ENCODE peak calls at places on chromosomes 11 and 22, in five cellular contexts. S is K562, Y is H1, H is mammary epithelial cell, L is endothelial cell of umbilical vein. D is an unnamed sample. For H3K4me1, the result is how much of the 10 kb centered on the place peaks cover.

GRCh38 chr11:89016214-89016613 is 49.6 kb downstream of the GRM5 start:
- DNase-seq in L (no peak), S (no peak), H (no peak), Y (no peak), D (no peak)

GRCh38 chr11:59968395-59968783 is 4.6 kb downstream of the OOSP4A start:
- DNase-seq in H (no peak), L (no peak), S (no peak), Y (no peak), D (no peak)

GRCh38 chr11:69354545-69354897 is 60.6 kb downstream of the MYEOV start:
- DNase-seq in H (no peak), S (no peak), L (no peak), Y (no peak), D (no peak)

GRCh38 chr11:95977534-95978174 is 53.7 kb upstream of the MTMR2 start:
- DNase-seq in S (no peak), Y (no peak), H (peak), L (peak), D (peak)

GRCh38 chr11:87143663-87144062 is 105.9 kb downstream of the TMEM135 start:
- DNase-seq in L (no peak), S (no peak), H (no peak), Y (no peak), D (no peak)

GRCh38 chr11:128551641-128552335 is 35.6 kb downstream of the ETS1 start:
- DNase-seq in H (no peak), S (no peak), L (no peak), Y (no peak), D (no peak)

GRCh38 chr22:47124946-47125345 is 362.5 kb downstream of the TBC1D22A start:
- DNase-seq in L (no peak), Y (no peak), H (no peak), S (no peak), D (no peak)

GRCh38 chr11:58121101-58121500 is 4.2 kb downstream of the OR9I1 start:
- DNase-seq in S (no peak), L (no peak), H (no peak), Y (no peak), D (no peak)

GRCh38 chr11:72769680-72770079 is 17.5 kb upstream of the ARAP1 start:
- DNase-seq in L (no peak), Y (no peak), H (no peak), S (peak), D (no peak)

GRCh38 chr11:104968365-104968855 is at the start of gene CASP4:
- DNase-seq in L (peak), S (no peak), Y (no peak), H (peak), D (peak)

DNA sequence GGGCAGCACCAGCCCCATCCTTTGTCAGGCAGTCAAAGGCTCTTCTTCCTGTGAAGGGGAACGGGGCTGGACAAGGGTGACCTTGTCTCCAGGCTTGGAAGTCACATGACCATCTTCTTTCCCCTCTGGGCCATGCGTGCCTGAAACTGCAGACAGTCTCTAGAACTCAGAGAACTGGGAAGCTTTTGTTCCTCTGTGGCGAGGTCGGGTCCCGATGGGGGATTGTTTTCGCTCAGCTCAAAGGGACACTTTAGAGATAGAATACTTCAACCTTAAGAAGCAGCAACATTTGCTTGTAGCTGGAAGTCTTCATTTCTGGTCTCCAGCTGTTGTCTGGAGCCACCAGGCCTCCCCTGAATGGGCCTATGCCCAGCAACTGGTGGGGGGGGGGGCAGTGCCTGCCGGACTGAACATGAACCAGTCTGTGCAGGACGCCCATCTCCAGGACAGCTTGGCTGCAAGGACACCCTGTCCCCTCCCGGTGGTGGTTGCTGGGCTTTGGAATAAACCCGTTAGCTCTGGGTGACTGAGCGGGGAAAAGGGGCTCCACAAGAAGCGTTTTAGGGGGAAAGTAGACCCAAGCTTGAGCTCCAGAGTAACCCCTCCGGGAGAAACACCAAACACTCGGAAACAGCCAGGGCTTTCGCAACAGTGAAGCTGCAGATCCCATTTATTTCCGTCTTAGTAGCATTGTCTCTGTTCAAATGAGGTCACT is 55.7 kb upstream of the EMID1 start:
- DNase-seq in L (no peak), S (no peak), Y (no peak), H (no peak), D (no peak)
- H3K4me3 ChIP-seq in L (no peak), S (no peak), Y (no peak), H (no peak), D (no peak)

GRCh38 chr11:16989554-16989953 is 24.7 kb downstream of the PLEKHA7 start:
- DNase-seq in L (no peak), Y (no peak), S (no peak), H (no peak), D (no peak)
- H3K4me1 ChIP-seq in L (under half), Y (under half), S (under half), H (under half), D (under half)

DNA sequence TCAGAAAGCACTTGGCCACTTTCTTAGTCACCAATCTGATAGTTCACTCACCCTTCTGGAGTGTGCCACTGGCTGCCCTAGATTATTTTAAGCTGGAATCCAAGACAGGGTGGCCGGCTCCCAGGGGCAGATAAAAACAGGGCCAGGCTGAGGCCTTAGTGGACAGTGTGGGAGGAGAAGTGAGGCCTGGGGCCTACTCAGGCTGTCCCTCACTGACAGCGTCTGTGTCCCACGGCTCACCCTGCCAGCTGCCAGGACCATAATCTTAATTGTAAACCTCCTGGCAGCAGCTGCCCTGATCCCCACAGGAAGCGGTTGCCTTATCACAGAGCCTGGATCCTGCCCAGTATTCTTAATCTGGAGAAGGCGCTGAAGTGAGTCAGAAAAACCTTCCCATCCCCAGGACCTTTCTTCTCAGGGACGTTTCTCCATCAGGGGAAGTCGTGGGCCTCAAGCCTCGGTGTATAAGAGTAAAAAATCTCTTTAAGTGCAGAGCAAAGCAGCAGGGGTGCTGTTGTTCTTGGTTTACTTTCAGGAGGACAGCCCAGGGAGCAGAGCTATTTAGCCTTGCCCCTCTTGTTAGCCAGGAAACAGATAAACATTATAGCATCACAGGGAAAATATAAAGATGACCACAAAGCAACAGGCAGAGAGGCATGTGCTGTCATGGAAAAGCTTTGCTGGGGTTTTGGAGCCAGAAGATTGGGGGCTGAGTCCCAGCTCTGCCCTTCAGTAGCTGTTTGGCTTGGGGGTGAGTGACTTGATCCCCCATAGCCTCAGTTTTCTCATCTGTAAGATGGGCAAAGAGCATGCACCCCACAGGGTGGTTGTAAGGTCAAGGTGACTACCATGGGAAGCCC is 39.6 kb downstream of the TSPAN18 start:
- DNase-seq in Y (no peak), H (no peak), L (peak), S (no peak), D (peak)
- H3K9ac ChIP-seq in Y (no peak), H (no peak), L (peak), S (peak), D (peak)

DNA sequence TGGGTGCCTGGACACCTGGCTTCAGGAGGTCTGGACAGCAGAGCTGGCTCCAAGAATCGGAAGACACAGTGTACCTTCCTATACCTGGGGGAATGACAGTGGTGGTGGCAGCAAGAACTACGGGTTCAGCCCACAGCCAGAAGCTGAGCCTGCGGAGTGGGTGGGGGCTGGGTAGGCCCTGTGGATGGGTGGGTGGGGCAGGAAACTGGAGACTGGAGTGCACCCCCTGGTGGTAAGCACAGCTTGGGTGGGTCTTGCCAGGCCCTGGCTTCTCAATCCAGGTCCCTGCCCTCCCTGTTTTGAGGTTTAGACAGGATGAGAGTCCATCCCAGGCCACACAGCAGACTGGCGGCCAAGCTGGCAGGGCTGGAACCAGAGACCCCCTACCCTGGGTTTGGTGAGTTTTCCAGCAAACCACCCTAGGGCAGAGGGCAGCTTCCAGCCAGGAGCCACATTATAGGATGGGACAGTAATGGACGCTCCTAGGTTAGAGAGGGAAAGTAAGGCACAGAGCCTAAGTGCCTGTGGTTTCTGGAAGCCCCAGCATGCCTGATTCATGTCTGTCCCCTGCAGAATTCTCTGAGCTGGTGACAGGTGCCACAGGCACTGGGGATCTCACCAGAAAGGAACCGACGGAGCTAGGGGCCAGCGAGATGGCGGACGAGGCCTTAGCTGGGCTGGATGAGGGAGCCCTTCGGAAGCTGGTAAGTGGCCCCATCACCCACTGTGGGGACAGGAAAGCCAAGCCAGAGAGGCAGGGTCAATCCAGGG is 1.7 kb downstream of the SMTN start:
- DNase-seq in H (peak), Y (no peak), S (peak), L (peak), D (peak)
- H3K4me3 ChIP-seq in H (peak), Y (no peak), S (no peak), L (peak), D (peak)

GRCh38 chr11:117826832-117827231 is 2.3 kb upstream of the FXYD2 start:
- DNase-seq in L (no peak), S (no peak), H (no peak), Y (no peak), D (no peak)
- H3K4me1 ChIP-seq in L (under half), S (under half), H (under half), Y (under half), D (under half)

GRCh38 chr22:21666786-21667185 is 974 bp downstream of the PPIL2 start:
- DNase-seq in H (no peak), S (peak), Y (no peak), L (no peak), D (peak)

GRCh38 chr22:21669026-21669425 is 3.2 kb downstream of the PPIL2 start:
- DNase-seq in L (no peak), Y (no peak), H (no peak), S (no peak), D (no peak)

GRCh38 chr22:21661991-21662390 is 3.8 kb upstream of the PPIL2 start:
- DNase-seq in L (no peak), S (no peak), Y (no peak), H (no peak), D (no peak)

GRCh38 chr22:21663738-21664137 is 2.1 kb upstream of the PPIL2 start:
- DNase-seq in S (no peak), H (no peak), Y (no peak), L (no peak), D (no peak)

DNA sequence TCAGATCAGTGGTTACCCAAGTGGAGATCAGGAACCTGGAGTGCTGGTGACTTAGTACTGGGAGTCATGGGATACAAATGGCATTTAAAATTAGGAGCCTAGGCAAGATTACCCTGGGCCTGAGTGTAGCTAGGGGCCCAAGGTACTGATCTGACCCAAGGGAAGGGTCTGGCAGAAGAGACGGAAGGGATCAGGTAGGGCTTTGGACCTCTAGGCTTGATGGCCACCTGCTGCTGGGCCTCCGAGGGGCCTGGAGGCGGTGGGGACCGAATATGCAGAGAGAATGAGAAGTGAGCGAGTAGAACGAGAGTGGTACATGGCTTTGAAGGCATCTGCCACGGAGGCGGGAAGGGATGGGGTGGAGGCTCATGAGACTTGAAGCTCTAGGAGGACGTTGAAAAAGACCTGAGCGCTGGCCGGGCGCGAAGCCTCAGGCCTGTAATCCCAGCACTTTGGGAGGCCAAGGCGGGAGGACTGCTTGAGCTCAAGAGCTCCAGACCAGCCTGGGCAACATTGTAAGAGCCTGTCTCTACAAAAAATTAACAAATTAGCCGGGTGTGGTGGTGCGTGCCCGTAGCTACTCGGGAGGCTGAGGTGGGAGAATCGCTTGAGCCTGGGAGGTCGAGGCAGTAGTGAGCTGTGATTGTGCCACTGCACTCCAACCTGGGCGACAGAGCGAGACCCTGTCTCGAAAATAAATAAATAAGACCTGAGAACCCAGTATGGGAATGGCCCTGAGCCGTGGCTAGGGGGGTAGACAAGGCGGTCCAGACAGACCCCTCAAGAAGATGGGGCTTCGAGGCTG is 563 bp upstream of the PPIL2 start:
- DNase-seq in S (no peak), L (no peak), Y (no peak), H (no peak), D (no peak)
- H3K9ac ChIP-seq in S (peak), L (peak), Y (no peak), H (peak), D (peak)

GRCh38 chr22:41229730-41230398 is 10.9 kb downstream of the CHADL start:
- DNase-seq in L (peak), S (no peak), Y (no peak), H (no peak), D (no peak)

GRCh38 chr22:41226728-41227655 is 13.7 kb downstream of the CHADL start:
- DNase-seq in L (no peak), Y (no peak), S (no peak), H (no peak), D (no peak)

GRCh38 chr22:41231369-41231768 is 9.4 kb downstream of the CHADL start:
- DNase-seq in S (no peak), H (no peak), L (no peak), Y (no peak), D (no peak)

GRCh38 chr22:41230399-41230785 is 10.3 kb downstream of the CHADL start:
- DNase-seq in L (no peak), Y (no peak), S (no peak), H (no peak), D (no peak)

DNA sequence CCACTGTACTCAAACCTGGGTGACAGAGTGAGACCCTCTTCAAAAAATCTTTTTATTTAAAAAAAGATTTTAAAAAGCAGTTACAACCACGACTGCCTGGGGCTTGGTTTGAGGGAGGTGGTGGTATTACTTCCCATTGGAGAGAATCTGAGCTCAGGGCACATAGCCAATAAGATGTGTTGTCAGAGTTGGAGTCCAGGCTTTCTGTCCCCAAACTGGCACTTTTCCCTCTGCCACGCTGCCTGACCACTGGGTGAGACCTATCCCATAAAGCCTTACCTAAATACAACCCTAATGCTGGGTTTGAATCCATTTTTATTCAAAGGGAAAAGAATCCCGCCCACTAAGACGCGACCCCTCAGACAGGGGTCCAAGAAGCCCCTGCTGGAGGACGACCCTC is 11.5 kb downstream of the CHADL start:
- DNase-seq in H (no peak), L (no peak), S (no peak), Y (no peak), D (no peak)
- H3K4me3 ChIP-seq in H (no peak), L (no peak), S (no peak), Y (no peak), D (no peak)

GRCh38 chr11:111737180-111737876 is 28.9 kb downstream of the PPP2R1B start:
- DNase-seq in H (no peak), Y (no peak), L (no peak), S (no peak), D (no peak)
- H3K4me1 ChIP-seq in H (under half), Y (under half), L (half or more), S (under half), D (half or more)